ENCODE peak calls at places on chromosomes 2 and 18, in four cellular contexts. One of them, this sample, is unnamed.

GRCh38 chr2:20064841-20065240 is 13.4 kb upstream of the LAPTM4A start:
- DNase-seq in SK-N-SH: no peak
- DNase-seq in OCI-LY7: no peak
- DNase-seq in neural progenitor cell: no peak
- DNase-seq in this sample: no peak

GRCh38 chr2:62662548-62662947 is 43.0 kb upstream of the EHBP1 start:
- DNase-seq in neural progenitor cell: no peak
- DNase-seq in OCI-LY7: no peak
- DNase-seq in SK-N-SH: no peak
- DNase-seq in this sample: no peak

GRCh38 chr2:59339121-59339836 is 1098.2 kb upstream of the FANCL start:
- DNase-seq in OCI-LY7: no peak
- DNase-seq in SK-N-SH: no peak
- DNase-seq in neural progenitor cell: no peak
- DNase-seq in this sample: peak; percentile 72

GRCh38 chr2:158413581-158413980 is 43.0 kb downstream of the CCDC148 start:
- DNase-seq in neural progenitor cell: no peak
- DNase-seq in SK-N-SH: peak; percentile 9
- DNase-seq in OCI-LY7: no peak
- DNase-seq in this sample: no peak

GRCh38 chr18:31630549-31630948 is 38.9 kb downstream of the TTR start:
- DNase-seq in neural progenitor cell: no peak
- DNase-seq in SK-N-SH: no peak
- DNase-seq in OCI-LY7: no peak
- DNase-seq in this sample: no peak

GRCh38 chr18:79926306-79926705 is 25.1 kb downstream of the SLC66A2 start:
- DNase-seq in SK-N-SH: no peak
- DNase-seq in neural progenitor cell: no peak
- DNase-seq in OCI-LY7: no peak
- DNase-seq in this sample: no peak

GRCh38 chr2:720842-721241 is 43.6 kb upstream of the TMEM18 start:
- DNase-seq in SK-N-SH: no peak
- DNase-seq in OCI-LY7: no peak
- DNase-seq in neural progenitor cell: no peak
- DNase-seq in this sample: no peak

GRCh38 chr2:159617651-159618050 is 1.3 kb upstream of the BAZ2B start:
- DNase-seq in SK-N-SH: peak; percentile 50
- DNase-seq in neural progenitor cell: peak; percentile 68
- DNase-seq in OCI-LY7: no peak
- DNase-seq in this sample: no peak

GRCh38 chr2:9763356-9764152 is 79.7 kb upstream of the TAF1B start:
- DNase-seq in SK-N-SH: no peak
- DNase-seq in neural progenitor cell: no peak
- DNase-seq in OCI-LY7: no peak
- DNase-seq in this sample: no peak

GRCh38 chr2:28635251-28635650 is 116.4 kb upstream of the PPP1CB start:
- DNase-seq in SK-N-SH: no peak
- DNase-seq in neural progenitor cell: no peak
- DNase-seq in OCI-LY7: no peak
- DNase-seq in this sample: no peak

GRCh38 chr2:187949859-187950258 is 341.8 kb upstream of the GULP1 start:
- DNase-seq in OCI-LY7: no peak
- DNase-seq in neural progenitor cell: no peak
- DNase-seq in SK-N-SH: no peak
- DNase-seq in this sample: no peak

GRCh38 chr2:102634831-102635241 is 15.5 kb downstream of the SLC9A2 start:
- DNase-seq in SK-N-SH: no peak
- DNase-seq in OCI-LY7: no peak
- DNase-seq in neural progenitor cell: no peak
- DNase-seq in this sample: no peak

GRCh38 chr18:41695441-41695840 is 259.6 kb upstream of the PIK3C3 start:
- DNase-seq in OCI-LY7: no peak
- DNase-seq in neural progenitor cell: no peak
- DNase-seq in SK-N-SH: no peak
- DNase-seq in this sample: peak; percentile 54

GRCh38 chr2:154794328-154794870 is 95.9 kb downstream of the KCNJ3 start:
- DNase-seq in SK-N-SH: no peak
- DNase-seq in OCI-LY7: no peak
- DNase-seq in neural progenitor cell: no peak
- DNase-seq in this sample: no peak

GRCh38 chr2:113158884-113159553 is 14.8 kb upstream of the PSD4 start:
- DNase-seq in neural progenitor cell: no peak
- DNase-seq in OCI-LY7: no peak
- DNase-seq in SK-N-SH: no peak
- DNase-seq in this sample: no peak

GRCh38 chr2:18949871-18950597 is 360.7 kb upstream of the NT5C1B start:
- DNase-seq in neural progenitor cell: no peak
- DNase-seq in OCI-LY7: no peak
- DNase-seq in SK-N-SH: peak; percentile 15
- DNase-seq in this sample: no peak

GRCh38 chr2:8154936-8155335 is 526.9 kb upstream of the ID2 start:
- DNase-seq in OCI-LY7: no peak
- DNase-seq in neural progenitor cell: no peak
- DNase-seq in SK-N-SH: no peak
- DNase-seq in this sample: no peak

GRCh38 chr18:7755753-7756475 is 188.8 kb downstream of the PTPRM start:
- DNase-seq in neural progenitor cell: no peak
- DNase-seq in SK-N-SH: no peak
- DNase-seq in OCI-LY7: no peak
- DNase-seq in this sample: no peak

GRCh38 chr2:121282800-121283382 is 2.1 kb downstream of the TFCP2L1 start:
- DNase-seq in neural progenitor cell: no peak
- DNase-seq in OCI-LY7: no peak
- DNase-seq in SK-N-SH: no peak
- DNase-seq in this sample: no peak

GRCh38 chr2:6526093-6526824 is 339.4 kb downstream of the CMPK2 start:
- DNase-seq in SK-N-SH: peak; percentile 57
- DNase-seq in neural progenitor cell: peak; percentile 76
- DNase-seq in OCI-LY7: peak; percentile 78
- DNase-seq in this sample: peak; percentile 19

GRCh38 chr18:79613186-79613931 is 66.2 kb upstream of the CTDP1 start:
- DNase-seq in OCI-LY7: no peak
- DNase-seq in SK-N-SH: no peak
- DNase-seq in neural progenitor cell: no peak
- DNase-seq in this sample: no peak

GRCh38 chr2:217875556-217876252 is 127.1 kb downstream of the TNS1 start:
- DNase-seq in SK-N-SH: no peak
- DNase-seq in OCI-LY7: no peak
- DNase-seq in neural progenitor cell: no peak
- DNase-seq in this sample: no peak

DNA sequence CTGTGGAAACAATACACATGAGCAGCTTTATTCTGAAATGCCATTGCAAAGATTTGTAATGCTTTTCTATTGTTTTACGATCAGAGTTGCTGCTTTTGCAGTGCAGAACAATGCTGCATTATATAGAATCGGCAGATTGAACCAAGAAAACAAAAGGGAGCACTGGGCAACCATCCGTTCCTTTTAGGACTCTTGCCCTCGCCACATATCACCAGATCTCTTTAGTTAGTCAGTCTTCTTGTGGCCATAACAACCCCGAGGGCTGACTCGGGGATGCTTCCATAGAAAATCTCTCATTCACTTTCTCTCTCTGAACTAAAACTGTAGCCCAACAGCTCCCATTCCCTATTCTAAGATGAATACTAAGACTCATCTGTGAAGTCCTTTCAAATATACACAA is 340.4 kb downstream of the NRXN1 start:
- DNase-seq in OCI-LY7: no peak
- DNase-seq in neural progenitor cell: peak; percentile 50
- DNase-seq in SK-N-SH: no peak
- DNase-seq in this sample: no peak
- TF ChIP-seq EZH2phosphoT487 in OCI-LY7: no peak
- TF ChIP-seq EZH2phosphoT487 in neural progenitor cell: no peak
- TF ChIP-seq EZH2phosphoT487 in SK-N-SH: no peak
- TF ChIP-seq EZH2phosphoT487 in this sample: no peak

GRCh38 chr2:233479616-233480489 is 86.7 kb downstream of the USP40 start:
- DNase-seq in SK-N-SH: no peak
- DNase-seq in neural progenitor cell: no peak
- DNase-seq in OCI-LY7: peak; percentile 10
- DNase-seq in this sample: no peak
- H3K27ac ChIP-seq in SK-N-SH: no peak overlapping the region
- H3K27ac ChIP-seq in neural progenitor cell: no peak overlapping the region
- H3K27ac ChIP-seq in OCI-LY7: no peak overlapping the region
- H3K27ac ChIP-seq in this sample: no peak overlapping the region

DNA sequence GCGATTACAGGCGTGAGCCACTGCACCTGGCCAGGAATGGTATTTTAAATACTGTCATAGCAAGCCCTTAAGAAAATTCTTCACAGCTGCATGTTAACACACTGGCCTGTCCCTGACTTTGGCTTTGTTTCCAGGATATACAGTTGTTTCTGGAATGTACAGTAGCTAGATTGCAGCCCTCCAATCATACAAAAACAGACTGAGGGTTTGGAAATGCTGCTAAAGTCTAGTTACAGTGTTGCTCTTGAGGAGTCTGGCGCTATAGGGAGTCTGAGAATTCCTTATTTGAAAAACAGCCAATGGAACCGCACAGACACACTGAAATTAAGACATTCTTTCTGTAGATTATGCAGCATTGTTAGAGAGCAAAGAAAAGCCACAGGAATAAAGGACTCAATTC is 37.7 kb downstream of the STON1 start:
- DNase-seq in neural progenitor cell: no peak
- DNase-seq in OCI-LY7: no peak
- DNase-seq in SK-N-SH: no peak
- DNase-seq in this sample: no peak
- TF ChIP-seq EZH2phosphoT487 in neural progenitor cell: no peak
- TF ChIP-seq EZH2phosphoT487 in OCI-LY7: no peak
- TF ChIP-seq EZH2phosphoT487 in SK-N-SH: no peak
- TF ChIP-seq EZH2phosphoT487 in this sample: no peak

GRCh38 chr18:22195052-22195451 is 25.7 kb downstream of the GATA6 start:
- DNase-seq in SK-N-SH: no peak
- DNase-seq in OCI-LY7: no peak
- DNase-seq in neural progenitor cell: no peak
- DNase-seq in this sample: no peak
- H3K27ac ChIP-seq in SK-N-SH: no peak overlapping the region
- H3K27ac ChIP-seq in OCI-LY7: no peak overlapping the region
- H3K27ac ChIP-seq in neural progenitor cell: no peak overlapping the region
- H3K27ac ChIP-seq in this sample: no peak overlapping the region

GRCh38 chr2:27624943-27625342 is 3.9 kb downstream of the CCDC121 start:
- DNase-seq in SK-N-SH: no peak
- DNase-seq in neural progenitor cell: no peak
- DNase-seq in OCI-LY7: no peak
- DNase-seq in this sample: no peak

GRCh38 chr2:27622921-27623384 is 5.9 kb downstream of the CCDC121 start:
- DNase-seq in OCI-LY7: no peak
- DNase-seq in SK-N-SH: no peak
- DNase-seq in neural progenitor cell: no peak
- DNase-seq in this sample: no peak

GRCh38 chr2:27628767-27629709 is at the start of the genes CCDC121 and GPN1:
- DNase-seq in neural progenitor cell: peak; percentile 91
- DNase-seq in OCI-LY7: peak; percentile 92
- DNase-seq in SK-N-SH: peak; percentile 91
- DNase-seq in this sample: peak; percentile 90

DNA sequence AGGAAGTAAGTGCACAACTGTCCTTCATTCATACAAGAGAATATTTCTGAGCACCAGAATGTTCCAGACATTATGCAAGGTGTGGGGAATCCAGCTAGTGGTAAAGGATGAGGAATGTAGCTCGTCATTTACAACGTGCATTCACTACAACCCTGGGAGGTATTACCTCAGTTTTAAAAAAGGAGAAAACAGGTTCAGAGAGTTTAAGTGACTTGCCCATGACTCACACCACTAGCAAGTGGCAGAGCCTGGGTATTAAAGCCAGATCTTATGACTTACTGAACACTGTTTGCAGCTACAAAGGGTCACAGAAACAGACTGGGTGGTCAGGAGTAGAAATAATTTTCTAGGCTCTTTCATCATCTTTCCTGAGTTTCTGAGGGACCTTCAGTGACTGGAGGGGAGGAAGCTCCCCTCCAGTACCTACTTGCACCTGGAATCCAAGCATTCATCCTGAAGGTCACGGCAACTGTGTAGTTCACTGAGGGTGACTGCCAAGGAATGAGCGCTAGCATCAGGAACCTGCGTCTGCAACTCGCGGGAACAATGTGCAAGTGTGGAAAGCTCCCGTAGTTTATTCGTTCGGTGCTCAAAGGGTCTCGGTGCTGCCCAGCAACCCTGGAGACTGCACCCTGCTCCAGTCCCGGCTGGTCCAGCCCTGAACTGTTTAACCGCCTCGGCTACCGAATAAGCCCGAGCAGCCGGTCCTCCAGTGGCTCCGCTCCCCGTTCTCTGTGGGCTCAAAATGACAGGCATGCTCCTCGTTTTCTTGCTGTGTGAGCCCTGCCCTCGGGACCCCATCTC is 647 bp downstream of the CCDC121 start:
- DNase-seq in SK-N-SH: no peak
- DNase-seq in OCI-LY7: peak; percentile 25
- DNase-seq in neural progenitor cell: peak; percentile 45
- DNase-seq in this sample: no peak
- TF ChIP-seq EZH2phosphoT487 in SK-N-SH: no peak
- TF ChIP-seq EZH2phosphoT487 in OCI-LY7: no peak
- TF ChIP-seq EZH2phosphoT487 in neural progenitor cell: no peak
- TF ChIP-seq EZH2phosphoT487 in this sample: no peak

GRCh38 chr2:73892631-73893329 is at the start of gene ACTG2:
- DNase-seq in OCI-LY7: no peak
- DNase-seq in neural progenitor cell: no peak
- DNase-seq in SK-N-SH: no peak
- DNase-seq in this sample: no peak

GRCh38 chr2:73895473-73895872 is 2.7 kb downstream of the ACTG2 start:
- DNase-seq in OCI-LY7: no peak
- DNase-seq in neural progenitor cell: no peak
- DNase-seq in SK-N-SH: no peak
- DNase-seq in this sample: no peak

GRCh38 chr2:73894877-73895276 is 2.1 kb downstream of the ACTG2 start:
- DNase-seq in neural progenitor cell: no peak
- DNase-seq in SK-N-SH: no peak
- DNase-seq in OCI-LY7: no peak
- DNase-seq in this sample: no peak

GRCh38 chr2:73893764-73894474 is 1.1 kb downstream of the ACTG2 start:
- DNase-seq in SK-N-SH: no peak
- DNase-seq in neural progenitor cell: no peak
- DNase-seq in OCI-LY7: no peak
- DNase-seq in this sample: no peak

DNA sequence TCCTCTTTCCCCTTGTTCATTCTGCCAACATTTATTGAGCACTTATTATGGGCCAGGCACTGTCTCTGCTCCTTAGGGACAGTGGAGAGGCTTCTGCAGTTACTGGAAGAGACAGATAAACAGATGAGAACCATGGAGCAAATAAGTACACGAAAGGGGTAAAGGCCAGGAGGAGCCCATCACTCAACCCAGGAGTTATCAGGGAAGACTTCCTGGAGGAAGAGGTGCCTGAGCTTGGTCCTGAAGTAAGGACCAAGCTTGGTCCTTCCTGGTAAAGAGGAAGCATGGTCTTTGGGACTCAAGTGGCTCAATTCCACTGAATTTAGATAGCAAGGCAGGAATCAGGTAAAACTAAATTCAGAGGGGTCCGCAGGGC is 1.7 kb downstream of the ACTG2 start:
- DNase-seq in neural progenitor cell: no peak
- DNase-seq in OCI-LY7: no peak
- DNase-seq in SK-N-SH: no peak
- DNase-seq in this sample: no peak
- H3K27ac ChIP-seq in neural progenitor cell: no peak overlapping the region
- H3K27ac ChIP-seq in OCI-LY7: no peak overlapping the region
- H3K27ac ChIP-seq in SK-N-SH: no peak overlapping the region
- H3K27ac ChIP-seq in this sample: no peak overlapping the region